ENCODE peak calls at places on chromosomes 13 and 19, in eight cellular contexts. One of them, this sample, is unnamed.

GRCh38 chr13:50617134-50617721 is 226.3 kb downstream of the DLEU7 start:
- DNase-seq in neural progenitor cell: no peak
- DNase-seq in OCI-LY7: no peak
- DNase-seq in aorta: no peak
- DNase-seq in heart right ventricle: no peak
- DNase-seq in skeletal muscle cell: peak; percentile 83
- DNase-seq in GM12878: no peak
- DNase-seq in left ventricle myocardium inferior: no peak
- DNase-seq in this sample: no peak

GRCh38 chr13:51684076-51684475 is 99.8 kb downstream of the WDFY2 start:
- DNase-seq in neural progenitor cell: no peak
- DNase-seq in OCI-LY7: no peak
- DNase-seq in aorta: no peak
- DNase-seq in heart right ventricle: no peak
- DNase-seq in skeletal muscle cell: no peak
- DNase-seq in GM12878: no peak
- DNase-seq in left ventricle myocardium inferior: no peak
- DNase-seq in this sample: no peak

GRCh38 chr13:113499936-113500335 is 9.4 kb upstream of the DCUN1D2 start:
- DNase-seq in neural progenitor cell: no peak
- DNase-seq in OCI-LY7: no peak
- DNase-seq in aorta: no peak
- DNase-seq in heart right ventricle: no peak
- DNase-seq in skeletal muscle cell: no peak
- DNase-seq in GM12878: no peak
- DNase-seq in left ventricle myocardium inferior: no peak
- DNase-seq in this sample: no peak

GRCh38 chr13:26996965-26997752 is 174.5 kb downstream of the USP12 start:
- DNase-seq in neural progenitor cell: no peak
- DNase-seq in OCI-LY7: peak; percentile 75
- DNase-seq in aorta: no peak
- DNase-seq in heart right ventricle: no peak
- DNase-seq in skeletal muscle cell: no peak
- DNase-seq in GM12878: peak; percentile 77
- DNase-seq in left ventricle myocardium inferior: no peak
- DNase-seq in this sample: no peak

GRCh38 chr19:28500982-28501633 is 711.8 kb downstream of the UQCRFS1 start:
- DNase-seq in neural progenitor cell: no peak
- DNase-seq in OCI-LY7: no peak
- DNase-seq in aorta: no peak
- DNase-seq in heart right ventricle: no peak
- DNase-seq in skeletal muscle cell: no peak
- DNase-seq in GM12878: no peak
- DNase-seq in left ventricle myocardium inferior: no peak
- DNase-seq in this sample: peak; percentile 53

GRCh38 chr13:45436953-45437352 is 18.8 kb upstream of the SLC25A30 start:
- DNase-seq in neural progenitor cell: no peak
- DNase-seq in OCI-LY7: no peak
- DNase-seq in aorta: no peak
- DNase-seq in heart right ventricle: no peak
- DNase-seq in skeletal muscle cell: no peak
- DNase-seq in GM12878: no peak
- DNase-seq in left ventricle myocardium inferior: no peak
- DNase-seq in this sample: no peak

GRCh38 chr19:17331254-17331558 is 3.4 kb downstream of the ANO8 start:
- DNase-seq in neural progenitor cell: no peak
- DNase-seq in OCI-LY7: no peak
- DNase-seq in aorta: no peak
- DNase-seq in heart right ventricle: no peak
- DNase-seq in skeletal muscle cell: no peak
- DNase-seq in GM12878: no peak
- DNase-seq in left ventricle myocardium inferior: no peak
- DNase-seq in this sample: no peak

GRCh38 chr13:20501139-20501538 is 24.5 kb downstream of the CRYL1 start:
- DNase-seq in neural progenitor cell: no peak
- DNase-seq in OCI-LY7: no peak
- DNase-seq in aorta: no peak
- DNase-seq in heart right ventricle: no peak
- DNase-seq in skeletal muscle cell: no peak
- DNase-seq in GM12878: no peak
- DNase-seq in left ventricle myocardium inferior: no peak
- DNase-seq in this sample: no peak

GRCh38 chr13:51643114-51643881 is 59.0 kb downstream of the WDFY2 start:
- DNase-seq in neural progenitor cell: no peak
- DNase-seq in OCI-LY7: no peak
- DNase-seq in aorta: no peak
- DNase-seq in heart right ventricle: no peak
- DNase-seq in skeletal muscle cell: peak; percentile 94
- DNase-seq in GM12878: no peak
- DNase-seq in left ventricle myocardium inferior: no peak
- DNase-seq in this sample: no peak

GRCh38 chr13:105048685-105049084 is 1486.8 kb downstream of the EFNB2 start:
- DNase-seq in neural progenitor cell: no peak
- DNase-seq in OCI-LY7: no peak
- DNase-seq in aorta: no peak
- DNase-seq in heart right ventricle: no peak
- DNase-seq in skeletal muscle cell: no peak
- DNase-seq in GM12878: peak; percentile 56
- DNase-seq in left ventricle myocardium inferior: no peak
- DNase-seq in this sample: no peak

GRCh38 chr13:64078480-64078936 is 2662.9 kb upstream of the PCDH20 start:
- DNase-seq in neural progenitor cell: no peak
- DNase-seq in OCI-LY7: no peak
- DNase-seq in aorta: peak; percentile 30
- DNase-seq in heart right ventricle: no peak
- DNase-seq in skeletal muscle cell: no peak
- DNase-seq in GM12878: no peak
- DNase-seq in left ventricle myocardium inferior: no peak
- DNase-seq in this sample: no peak

GRCh38 chr19:14035706-14036105 is 4.1 kb downstream of the IL27RA start:
- DNase-seq in neural progenitor cell: no peak
- DNase-seq in OCI-LY7: no peak
- DNase-seq in aorta: no peak
- DNase-seq in heart right ventricle: no peak
- DNase-seq in skeletal muscle cell: no peak
- DNase-seq in GM12878: no peak
- DNase-seq in left ventricle myocardium inferior: no peak
- DNase-seq in this sample: no peak

GRCh38 chr19:29662604-29663404 is 2.5 kb upstream of the PLEKHF1 start:
- DNase-seq in neural progenitor cell: no peak
- DNase-seq in OCI-LY7: no peak
- DNase-seq in aorta: peak; percentile 87
- DNase-seq in heart right ventricle: peak; percentile 65
- DNase-seq in skeletal muscle cell: peak; percentile 56
- DNase-seq in GM12878: no peak
- DNase-seq in left ventricle myocardium inferior: peak; percentile 60
- DNase-seq in this sample: no peak

GRCh38 chr13:44274838-44275237 is 98.8 kb upstream of the SERP2 start:
- DNase-seq in neural progenitor cell: no peak
- DNase-seq in OCI-LY7: peak; percentile 36
- DNase-seq in aorta: no peak
- DNase-seq in heart right ventricle: no peak
- DNase-seq in skeletal muscle cell: no peak
- DNase-seq in GM12878: no peak
- DNase-seq in left ventricle myocardium inferior: no peak
- DNase-seq in this sample: peak; percentile 81

GRCh38 chr19:45164577-45165335 is 4.0 kb upstream of the NKPD1 start:
- DNase-seq in neural progenitor cell: peak; percentile 33
- DNase-seq in OCI-LY7: peak; percentile 48
- DNase-seq in aorta: no peak
- DNase-seq in heart right ventricle: peak; percentile 37
- DNase-seq in skeletal muscle cell: peak; percentile 58
- DNase-seq in GM12878: peak; percentile 64
- DNase-seq in left ventricle myocardium inferior: peak; percentile 45
- DNase-seq in this sample: no peak

GRCh38 chr13:32940601-32941000 is 75.6 kb upstream of the KL start:
- DNase-seq in neural progenitor cell: no peak
- DNase-seq in OCI-LY7: no peak
- DNase-seq in aorta: no peak
- DNase-seq in heart right ventricle: peak; percentile 46
- DNase-seq in skeletal muscle cell: peak; percentile 43
- DNase-seq in GM12878: no peak
- DNase-seq in left ventricle myocardium inferior: peak; percentile 27
- DNase-seq in this sample: no peak

DNA sequence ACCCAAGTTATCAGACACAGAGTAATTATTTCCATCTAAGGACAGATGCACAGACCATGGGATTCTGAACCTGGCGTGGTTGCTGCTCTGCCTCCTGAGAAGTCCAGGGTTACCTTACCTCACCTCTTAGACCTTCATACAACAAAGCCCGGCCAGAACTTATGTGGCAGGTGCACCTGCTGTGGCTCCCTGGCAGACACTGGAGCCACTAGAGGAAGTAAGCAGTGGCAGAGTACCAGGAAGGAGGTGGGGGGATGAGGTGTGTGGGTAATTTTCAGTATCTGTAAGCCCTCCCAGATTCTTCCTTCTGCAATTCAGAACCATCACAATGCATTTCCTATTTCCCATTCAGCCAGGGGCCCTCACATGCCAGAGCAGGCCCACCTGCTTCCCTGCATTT is 106.1 kb upstream of the DOCK9 start:
- DNase-seq in neural progenitor cell: no peak
- DNase-seq in OCI-LY7: peak; percentile 44
- DNase-seq in aorta: no peak
- DNase-seq in heart right ventricle: no peak
- DNase-seq in skeletal muscle cell: no peak
- DNase-seq in GM12878: no peak
- DNase-seq in left ventricle myocardium inferior: no peak
- DNase-seq in this sample: peak; percentile 14
- H3K4me3 ChIP-seq in neural progenitor cell: no peak overlapping the region
- H3K4me3 ChIP-seq in OCI-LY7: peak overlapping the region; percentile 82
- H3K4me3 ChIP-seq in aorta: no peak overlapping the region
- H3K4me3 ChIP-seq in heart right ventricle: no peak overlapping the region
- H3K4me3 ChIP-seq in skeletal muscle cell: no peak overlapping the region
- H3K4me3 ChIP-seq in GM12878: no peak overlapping the region
- H3K4me3 ChIP-seq in left ventricle myocardium inferior: no peak overlapping the region
- H3K4me3 ChIP-seq in this sample: no peak overlapping the region

GRCh38 chr19:46470376-46470775 is 987 bp downstream of the PNMA8A start:
- DNase-seq in neural progenitor cell: no peak
- DNase-seq in OCI-LY7: no peak
- DNase-seq in aorta: no peak
- DNase-seq in heart right ventricle: no peak
- DNase-seq in skeletal muscle cell: no peak
- DNase-seq in GM12878: no peak
- DNase-seq in left ventricle myocardium inferior: no peak
- DNase-seq in this sample: no peak
- H3K4me3 ChIP-seq in neural progenitor cell: peak overlapping the region; percentile 49
- H3K4me3 ChIP-seq in OCI-LY7: no peak overlapping the region
- H3K4me3 ChIP-seq in aorta: no peak overlapping the region
- H3K4me3 ChIP-seq in heart right ventricle: no peak overlapping the region
- H3K4me3 ChIP-seq in skeletal muscle cell: no peak overlapping the region
- H3K4me3 ChIP-seq in GM12878: no peak overlapping the region
- H3K4me3 ChIP-seq in left ventricle myocardium inferior: peak overlapping the region; percentile 69
- H3K4me3 ChIP-seq in this sample: peak overlapping the region; percentile 65

GRCh38 chr19:40282920-40283319 is 2.2 kb downstream of the AKT2 start:
- DNase-seq in neural progenitor cell: no peak
- DNase-seq in OCI-LY7: no peak
- DNase-seq in aorta: no peak
- DNase-seq in heart right ventricle: no peak
- DNase-seq in skeletal muscle cell: no peak
- DNase-seq in GM12878: no peak
- DNase-seq in left ventricle myocardium inferior: no peak
- DNase-seq in this sample: no peak
- H3K4me3 ChIP-seq in neural progenitor cell: no peak overlapping the region
- H3K4me3 ChIP-seq in OCI-LY7: peak overlapping the region; percentile 85
- H3K4me3 ChIP-seq in aorta: no peak overlapping the region
- H3K4me3 ChIP-seq in heart right ventricle: no peak overlapping the region
- H3K4me3 ChIP-seq in skeletal muscle cell: no peak overlapping the region
- H3K4me3 ChIP-seq in GM12878: peak overlapping the region; percentile 99
- H3K4me3 ChIP-seq in left ventricle myocardium inferior: peak overlapping the region; percentile 83
- H3K4me3 ChIP-seq in this sample: no peak overlapping the region

GRCh38 chr19:54470991-54471782 is 1.9 kb downstream of the CDC42EP5 start:
- DNase-seq in neural progenitor cell: peak; percentile 49
- DNase-seq in OCI-LY7: no peak
- DNase-seq in aorta: peak; percentile 59
- DNase-seq in heart right ventricle: peak; percentile 55
- DNase-seq in skeletal muscle cell: no peak
- DNase-seq in GM12878: no peak
- DNase-seq in left ventricle myocardium inferior: peak; percentile 52
- DNase-seq in this sample: no peak
- H3K4me3 ChIP-seq in neural progenitor cell: peak overlapping the region; percentile 40
- H3K4me3 ChIP-seq in OCI-LY7: no peak overlapping the region
- H3K4me3 ChIP-seq in aorta: peak overlapping the region; percentile 69
- H3K4me3 ChIP-seq in heart right ventricle: peak overlapping the region; percentile 63
- H3K4me3 ChIP-seq in skeletal muscle cell: peak overlapping the region; percentile 54
- H3K4me3 ChIP-seq in GM12878: peak overlapping the region; percentile 33
- H3K4me3 ChIP-seq in left ventricle myocardium inferior: peak overlapping the region; percentile 68
- H3K4me3 ChIP-seq in this sample: no peak overlapping the region

DNA sequence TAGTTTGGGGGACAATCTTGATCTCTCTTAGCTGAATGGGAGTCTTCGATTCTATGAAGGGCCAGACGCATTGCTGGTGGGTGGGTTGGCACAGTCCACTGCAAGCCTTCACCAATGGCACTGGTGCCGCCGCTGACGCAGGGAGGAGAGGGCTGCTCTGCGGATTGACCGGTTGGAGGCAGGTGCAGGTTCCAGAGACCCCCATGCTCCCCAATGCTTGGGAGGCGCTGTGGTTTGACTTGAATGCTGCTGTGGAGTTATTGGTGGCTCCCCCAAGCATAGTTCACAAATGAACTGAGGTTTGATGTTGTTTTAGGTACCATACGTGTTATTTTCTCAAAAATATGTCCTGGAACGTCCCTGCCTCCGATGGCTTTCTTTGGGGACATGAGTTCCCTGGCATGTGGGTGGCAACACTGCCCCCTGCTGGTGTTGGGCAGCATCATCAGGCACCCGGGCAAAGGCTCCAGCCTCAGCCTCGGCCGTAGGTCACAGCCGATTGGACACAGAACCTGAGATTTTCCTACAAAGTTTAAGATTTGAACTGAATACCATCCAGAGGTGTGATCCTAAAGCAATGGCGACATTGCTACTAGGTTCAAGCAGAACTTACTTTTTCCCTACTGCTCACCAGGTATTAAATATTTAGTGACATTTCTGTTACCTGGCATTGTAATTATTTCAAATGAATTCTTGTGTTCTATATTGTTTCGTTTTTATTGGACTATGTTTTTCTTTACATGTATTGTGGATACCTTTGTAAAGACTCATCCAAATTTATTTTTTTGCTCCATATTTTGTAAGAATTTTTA is 95.5 kb downstream of the ANKRD10 start:
- DNase-seq in neural progenitor cell: peak; percentile 82
- DNase-seq in OCI-LY7: peak; percentile 48
- DNase-seq in aorta: peak; percentile 84
- DNase-seq in heart right ventricle: peak; percentile 81
- DNase-seq in skeletal muscle cell: no peak
- DNase-seq in GM12878: peak; percentile 39
- DNase-seq in left ventricle myocardium inferior: peak; percentile 76
- DNase-seq in this sample: peak; percentile 48
- H3K4me3 ChIP-seq in neural progenitor cell: no peak overlapping the region
- H3K4me3 ChIP-seq in OCI-LY7: no peak overlapping the region
- H3K4me3 ChIP-seq in aorta: no peak overlapping the region
- H3K4me3 ChIP-seq in heart right ventricle: no peak overlapping the region
- H3K4me3 ChIP-seq in skeletal muscle cell: no peak overlapping the region
- H3K4me3 ChIP-seq in GM12878: no peak overlapping the region
- H3K4me3 ChIP-seq in left ventricle myocardium inferior: no peak overlapping the region
- H3K4me3 ChIP-seq in this sample: no peak overlapping the region